ENCODE peak calls at places on chromosomes 7 and 10, in five cellular contexts. One of them, this sample, is unnamed.
A peak's percentile ranks its signal among the peaks of the same experiment; 100 is the strongest.

GRCh38 chr10:65570143-65571010 is 1355.5 kb upstream of the LRRTM3 start:
- DNase-seq in aorta: peak; percentile 75
- DNase-seq in right cardiac atrium: peak; percentile 58
- DNase-seq in CD4-positive, CD25-positive, alpha-beta regulatory T cell: no peak
- DNase-seq in mucosa of descending colon: peak; percentile 61
- DNase-seq in this sample: peak; percentile 10

GRCh38 chr10:89390875-89391576 is 1.4 kb upstream of the IFIT1 start:
- DNase-seq in right cardiac atrium: no peak
- DNase-seq in aorta: no peak
- DNase-seq in mucosa of descending colon: no peak
- DNase-seq in CD4-positive, CD25-positive, alpha-beta regulatory T cell: no peak
- DNase-seq in this sample: no peak

GRCh38 chr10:42937649-42938180 is 139.2 kb upstream of the RET start:
- DNase-seq in CD4-positive, CD25-positive, alpha-beta regulatory T cell: no peak
- DNase-seq in aorta: no peak
- DNase-seq in mucosa of descending colon: no peak
- DNase-seq in right cardiac atrium: no peak
- DNase-seq in this sample: no peak

GRCh38 chr7:91720255-91720937 is 160.1 kb downstream of the MTERF1 start:
- DNase-seq in aorta: no peak
- DNase-seq in mucosa of descending colon: no peak
- DNase-seq in CD4-positive, CD25-positive, alpha-beta regulatory T cell: no peak
- DNase-seq in right cardiac atrium: no peak
- DNase-seq in this sample: no peak

GRCh38 chr7:27411145-27411544 is 168.5 kb downstream of the EVX1 start:
- DNase-seq in mucosa of descending colon: no peak
- DNase-seq in aorta: no peak
- DNase-seq in right cardiac atrium: no peak
- DNase-seq in CD4-positive, CD25-positive, alpha-beta regulatory T cell: no peak
- DNase-seq in this sample: no peak

GRCh38 chr10:80599424-80599847 is 61.7 kb downstream of the SH2D4B start:
- DNase-seq in mucosa of descending colon: peak; percentile 55
- DNase-seq in CD4-positive, CD25-positive, alpha-beta regulatory T cell: no peak
- DNase-seq in right cardiac atrium: peak; percentile 68
- DNase-seq in aorta: no peak
- DNase-seq in this sample: no peak

GRCh38 chr7:80218723-80219122 is 84.1 kb downstream of the GNAI1 start:
- DNase-seq in CD4-positive, CD25-positive, alpha-beta regulatory T cell: no peak
- DNase-seq in right cardiac atrium: no peak
- DNase-seq in aorta: no peak
- DNase-seq in mucosa of descending colon: no peak
- DNase-seq in this sample: peak; percentile 56

GRCh38 chr7:116418524-116418923 is 81.0 kb upstream of the CAV2 start:
- DNase-seq in mucosa of descending colon: no peak
- DNase-seq in aorta: no peak
- DNase-seq in CD4-positive, CD25-positive, alpha-beta regulatory T cell: no peak
- DNase-seq in right cardiac atrium: no peak
- DNase-seq in this sample: no peak

GRCh38 chr7:41640487-41640886 is 62.4 kb downstream of the INHBA start:
- DNase-seq in mucosa of descending colon: no peak
- DNase-seq in CD4-positive, CD25-positive, alpha-beta regulatory T cell: no peak
- DNase-seq in aorta: no peak
- DNase-seq in right cardiac atrium: no peak
- DNase-seq in this sample: no peak

GRCh38 chr10:86366902-86367338 is 325 bp upstream of the GRID1 start:
- DNase-seq in CD4-positive, CD25-positive, alpha-beta regulatory T cell: no peak
- DNase-seq in mucosa of descending colon: no peak
- DNase-seq in right cardiac atrium: no peak
- DNase-seq in aorta: no peak
- DNase-seq in this sample: no peak

GRCh38 chr7:121081327-121081936 is 92.9 kb downstream of the CPED1 start:
- DNase-seq in CD4-positive, CD25-positive, alpha-beta regulatory T cell: no peak
- DNase-seq in mucosa of descending colon: no peak
- DNase-seq in aorta: no peak
- DNase-seq in right cardiac atrium: no peak
- DNase-seq in this sample: peak; percentile 34

GRCh38 chr7:82839555-82839954 is 323.1 kb downstream of the PCLO start:
- DNase-seq in mucosa of descending colon: no peak
- DNase-seq in right cardiac atrium: no peak
- DNase-seq in aorta: no peak
- DNase-seq in CD4-positive, CD25-positive, alpha-beta regulatory T cell: no peak
- DNase-seq in this sample: no peak

GRCh38 chr7:101177644-101178043 is 2.4 kb downstream of the NAT16 start:
- DNase-seq in mucosa of descending colon: no peak
- DNase-seq in aorta: no peak
- DNase-seq in right cardiac atrium: no peak
- DNase-seq in CD4-positive, CD25-positive, alpha-beta regulatory T cell: no peak
- DNase-seq in this sample: no peak

DNA sequence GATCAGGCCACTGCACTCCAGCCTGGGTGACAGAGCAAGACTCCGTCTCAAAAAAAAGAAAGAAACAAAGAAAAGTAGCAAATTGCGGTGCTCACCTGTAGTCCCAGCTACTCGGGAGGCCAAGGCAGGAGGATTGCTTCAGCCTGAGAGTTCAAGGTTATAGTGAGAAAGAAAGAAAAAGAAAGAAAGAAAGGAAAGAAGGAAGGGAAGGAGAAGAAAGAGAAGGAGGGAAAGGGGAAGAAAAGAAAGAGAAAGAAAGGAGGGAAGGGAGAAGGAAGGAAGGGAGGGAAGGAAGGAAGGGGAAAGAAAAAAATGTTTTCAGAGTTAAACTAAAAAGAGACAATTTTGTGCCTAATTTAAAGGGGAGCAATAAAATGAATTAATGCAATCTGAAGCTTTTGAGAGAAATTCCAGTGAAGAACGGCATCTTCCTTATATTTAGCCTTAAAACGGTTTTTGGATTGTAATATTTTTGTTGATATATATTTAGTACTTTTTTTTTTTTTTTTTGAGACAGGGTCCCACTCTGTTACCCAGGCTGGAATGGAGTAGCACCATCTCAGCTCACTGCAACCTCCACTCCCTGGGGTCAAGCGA is 47.4 kb upstream of the RSBN1L start:
- DNase-seq in aorta: no peak
- DNase-seq in right cardiac atrium: no peak
- DNase-seq in CD4-positive, CD25-positive, alpha-beta regulatory T cell: no peak
- DNase-seq in mucosa of descending colon: no peak
- DNase-seq in this sample: no peak
- H3K4me3 ChIP-seq in aorta: no peak overlapping the region
- H3K4me3 ChIP-seq in right cardiac atrium: no peak overlapping the region
- H3K4me3 ChIP-seq in CD4-positive, CD25-positive, alpha-beta regulatory T cell: no peak overlapping the region
- H3K4me3 ChIP-seq in mucosa of descending colon: no peak overlapping the region
- H3K4me3 ChIP-seq in this sample: no peak overlapping the region

DNA sequence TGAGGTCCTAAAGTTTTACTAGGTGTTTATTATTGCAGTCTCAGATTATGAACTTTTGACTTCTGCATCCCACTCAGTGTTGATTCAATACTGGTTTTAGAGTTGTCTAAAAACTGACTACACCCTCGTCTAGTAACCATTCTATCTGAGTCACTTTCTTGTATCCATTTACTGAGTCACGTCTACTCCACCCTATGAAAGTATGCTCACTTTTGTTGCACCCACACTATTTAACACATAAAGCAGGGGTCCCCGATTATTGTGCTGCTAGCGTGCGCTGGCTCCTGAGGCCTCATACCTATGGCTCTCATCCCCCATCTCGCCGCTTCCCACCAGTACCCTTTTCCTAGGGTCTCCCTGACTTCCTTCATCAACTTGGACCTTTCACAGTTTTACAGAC is 2.0 kb downstream of the SAMD9 start:
- DNase-seq in CD4-positive, CD25-positive, alpha-beta regulatory T cell: no peak
- DNase-seq in aorta: no peak
- DNase-seq in mucosa of descending colon: peak; percentile 31
- DNase-seq in right cardiac atrium: no peak
- DNase-seq in this sample: no peak
- H3K4me3 ChIP-seq in CD4-positive, CD25-positive, alpha-beta regulatory T cell: peak overlapping the region; percentile 97
- H3K4me3 ChIP-seq in aorta: no peak overlapping the region
- H3K4me3 ChIP-seq in mucosa of descending colon: no peak overlapping the region
- H3K4me3 ChIP-seq in right cardiac atrium: peak overlapping the region; percentile 25
- H3K4me3 ChIP-seq in this sample: no peak overlapping the region

GRCh38 chr7:1235501-1236131 is 2.9 kb downstream of the UNCX start:
- DNase-seq in aorta: peak; percentile 76
- DNase-seq in CD4-positive, CD25-positive, alpha-beta regulatory T cell: no peak
- DNase-seq in right cardiac atrium: no peak
- DNase-seq in mucosa of descending colon: no peak
- DNase-seq in this sample: no peak
- H3K4me3 ChIP-seq in aorta: no peak overlapping the region
- H3K4me3 ChIP-seq in CD4-positive, CD25-positive, alpha-beta regulatory T cell: no peak overlapping the region
- H3K4me3 ChIP-seq in right cardiac atrium: no peak overlapping the region
- H3K4me3 ChIP-seq in mucosa of descending colon: no peak overlapping the region
- H3K4me3 ChIP-seq in this sample: no peak overlapping the region

GRCh38 chr7:135179321-135179925 is 8.9 kb upstream of the CYREN start:
- DNase-seq in mucosa of descending colon: no peak
- DNase-seq in right cardiac atrium: no peak
- DNase-seq in aorta: no peak
- DNase-seq in CD4-positive, CD25-positive, alpha-beta regulatory T cell: no peak
- DNase-seq in this sample: no peak
- H3K4me3 ChIP-seq in mucosa of descending colon: no peak overlapping the region
- H3K4me3 ChIP-seq in right cardiac atrium: no peak overlapping the region
- H3K4me3 ChIP-seq in aorta: no peak overlapping the region
- H3K4me3 ChIP-seq in CD4-positive, CD25-positive, alpha-beta regulatory T cell: no peak overlapping the region
- H3K4me3 ChIP-seq in this sample: no peak overlapping the region

GRCh38 chr10:125064681-125065492 is 95.5 kb downstream of the CTBP2 start:
- DNase-seq in right cardiac atrium: no peak
- DNase-seq in CD4-positive, CD25-positive, alpha-beta regulatory T cell: no peak
- DNase-seq in aorta: peak; percentile 53
- DNase-seq in mucosa of descending colon: no peak
- DNase-seq in this sample: peak; percentile 94
- H3K4me3 ChIP-seq in right cardiac atrium: no peak overlapping the region
- H3K4me3 ChIP-seq in CD4-positive, CD25-positive, alpha-beta regulatory T cell: no peak overlapping the region
- H3K4me3 ChIP-seq in aorta: no peak overlapping the region
- H3K4me3 ChIP-seq in mucosa of descending colon: no peak overlapping the region
- H3K4me3 ChIP-seq in this sample: no peak overlapping the region

DNA sequence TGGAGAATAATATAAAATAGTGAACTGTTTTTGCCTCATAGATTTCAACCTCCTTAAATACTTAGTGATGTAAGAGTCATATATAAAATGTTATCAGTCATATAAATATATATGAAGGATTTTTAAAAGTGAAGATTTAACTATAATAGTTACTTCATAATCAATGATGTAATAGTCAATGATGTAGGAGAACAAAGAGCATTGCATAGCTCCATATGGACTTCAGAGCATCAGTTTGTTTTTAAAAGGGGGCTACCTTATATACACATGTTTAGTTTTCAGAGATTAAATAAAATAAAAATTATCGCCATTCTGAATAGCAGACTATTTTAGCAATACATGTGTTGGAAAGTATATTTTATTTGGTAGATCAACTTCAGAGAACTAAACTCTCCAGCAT is 29.1 kb upstream of the EPC1 start:
- DNase-seq in mucosa of descending colon: no peak
- DNase-seq in CD4-positive, CD25-positive, alpha-beta regulatory T cell: no peak
- DNase-seq in aorta: no peak
- DNase-seq in right cardiac atrium: no peak
- DNase-seq in this sample: no peak
- H3K4me3 ChIP-seq in mucosa of descending colon: no peak overlapping the region
- H3K4me3 ChIP-seq in CD4-positive, CD25-positive, alpha-beta regulatory T cell: peak overlapping the region; percentile 95
- H3K4me3 ChIP-seq in aorta: no peak overlapping the region
- H3K4me3 ChIP-seq in right cardiac atrium: peak overlapping the region; percentile 32
- H3K4me3 ChIP-seq in this sample: no peak overlapping the region

GRCh38 chr10:73635781-73636180 is 5.5 kb downstream of the MYOZ1 start:
- DNase-seq in mucosa of descending colon: no peak
- DNase-seq in right cardiac atrium: no peak
- DNase-seq in CD4-positive, CD25-positive, alpha-beta regulatory T cell: no peak
- DNase-seq in aorta: no peak
- DNase-seq in this sample: no peak
- H3K4me3 ChIP-seq in mucosa of descending colon: no peak overlapping the region
- H3K4me3 ChIP-seq in right cardiac atrium: no peak overlapping the region
- H3K4me3 ChIP-seq in CD4-positive, CD25-positive, alpha-beta regulatory T cell: no peak overlapping the region
- H3K4me3 ChIP-seq in aorta: no peak overlapping the region
- H3K4me3 ChIP-seq in this sample: no peak overlapping the region

GRCh38 chr10:35838080-35838479 is 196.0 kb upstream of the FZD8 start:
- DNase-seq in CD4-positive, CD25-positive, alpha-beta regulatory T cell: no peak
- DNase-seq in aorta: no peak
- DNase-seq in mucosa of descending colon: no peak
- DNase-seq in right cardiac atrium: no peak
- DNase-seq in this sample: no peak

GRCh38 chr10:35834916-35835499 is 192.9 kb upstream of the FZD8 start:
- DNase-seq in aorta: no peak
- DNase-seq in mucosa of descending colon: no peak
- DNase-seq in right cardiac atrium: no peak
- DNase-seq in CD4-positive, CD25-positive, alpha-beta regulatory T cell: no peak
- DNase-seq in this sample: no peak

DNA sequence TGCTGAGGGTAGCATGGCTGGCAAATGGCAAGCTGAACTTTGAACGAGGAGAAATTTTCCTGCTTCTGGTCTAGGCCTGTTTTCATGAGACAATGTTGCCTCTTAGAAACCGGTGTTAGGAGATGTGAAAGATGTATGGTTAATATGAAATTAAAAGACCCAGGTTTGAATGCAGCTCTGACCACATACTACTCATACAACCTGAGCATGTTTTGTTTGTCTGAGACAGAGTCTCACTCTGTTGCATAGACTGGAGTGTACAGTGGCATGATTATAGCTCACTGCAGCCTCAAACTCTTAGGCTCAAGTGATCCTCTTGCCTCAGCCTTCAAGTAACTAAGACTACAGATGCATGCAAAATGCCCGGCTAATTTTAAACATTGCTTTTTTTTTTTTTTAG is 193.4 kb upstream of the FZD8 start:
- DNase-seq in mucosa of descending colon: no peak
- DNase-seq in aorta: no peak
- DNase-seq in CD4-positive, CD25-positive, alpha-beta regulatory T cell: no peak
- DNase-seq in right cardiac atrium: no peak
- DNase-seq in this sample: no peak
- H3K4me3 ChIP-seq in mucosa of descending colon: no peak overlapping the region
- H3K4me3 ChIP-seq in aorta: no peak overlapping the region
- H3K4me3 ChIP-seq in CD4-positive, CD25-positive, alpha-beta regulatory T cell: no peak overlapping the region
- H3K4me3 ChIP-seq in right cardiac atrium: no peak overlapping the region
- H3K4me3 ChIP-seq in this sample: no peak overlapping the region

DNA sequence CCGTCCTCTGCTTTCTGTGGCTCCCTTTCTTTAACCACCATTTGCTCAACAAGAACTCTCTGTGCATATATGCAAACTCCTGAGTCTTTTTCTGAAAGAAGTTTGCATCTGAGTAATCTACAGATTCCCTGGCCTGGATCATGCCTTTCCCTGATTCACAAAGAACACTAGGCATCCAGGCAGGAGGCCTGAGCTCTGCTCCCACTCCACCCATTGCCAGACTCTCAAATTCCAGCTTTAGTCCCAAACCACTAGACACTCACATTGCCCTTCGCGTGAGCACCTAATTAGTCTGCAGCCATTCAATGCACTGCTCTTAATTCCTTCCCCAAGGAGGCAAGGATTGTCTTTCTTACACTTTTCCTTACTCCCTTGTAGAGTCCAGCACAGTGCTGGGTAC is 60.9 kb downstream of the ABCC2 start:
- DNase-seq in mucosa of descending colon: no peak
- DNase-seq in aorta: no peak
- DNase-seq in right cardiac atrium: no peak
- DNase-seq in CD4-positive, CD25-positive, alpha-beta regulatory T cell: no peak
- DNase-seq in this sample: no peak
- H3K4me3 ChIP-seq in mucosa of descending colon: no peak overlapping the region
- H3K4me3 ChIP-seq in aorta: no peak overlapping the region
- H3K4me3 ChIP-seq in right cardiac atrium: no peak overlapping the region
- H3K4me3 ChIP-seq in CD4-positive, CD25-positive, alpha-beta regulatory T cell: no peak overlapping the region
- H3K4me3 ChIP-seq in this sample: no peak overlapping the region